ENCODE peak calls at places on chromosomes 4 and X, in four cellular contexts. V is K562, S is HepG2, U is GM12878. Q is an unnamed sample.
A peak's percentile ranks its signal among the peaks of the same experiment; 100 is the strongest.

GRCh38 chrX:41491267-41492004 is 44.3 kb downstream of the NYX start:
- DNase-seq in V (no peak), S (no peak), U (no peak), Q (no peak)

GRCh38 chrX:25004485-25005032 is 11.2 kb downstream of the ARX start:
- DNase-seq in S (no peak), V (no peak), U (no peak), Q (no peak)

GRCh38 chr4:177117256-177117655 is 192.4 kb upstream of the NEIL3 start:
- DNase-seq in U (no peak), V (no peak), S (no peak), Q (peak; percentile 11)

GRCh38 chr4:173074501-173074946 is 94.1 kb upstream of the GALNT7 start:
- DNase-seq in S (no peak), U (no peak), V (no peak), Q (peak; percentile 55)

GRCh38 chr4:186935881-186936280 is 212.2 kb upstream of the FAT1 start:
- DNase-seq in S (no peak), V (no peak), U (no peak), Q (no peak)

GRCh38 chr4:112706840-112707207 is 69.9 kb downstream of the LARP7 start:
- DNase-seq in U (no peak), S (no peak), V (no peak), Q (no peak)

GRCh38 chr4:186902361-186902760 is 178.7 kb upstream of the FAT1 start:
- DNase-seq in V (no peak), S (no peak), U (no peak), Q (no peak)

GRCh38 chr4:174198396-174199179 is 84.9 kb downstream of the FBXO8 start:
- DNase-seq in U (no peak), V (peak; percentile 63), S (no peak), Q (no peak)

GRCh38 chrX:12460929-12461328 is 322.7 kb downstream of the FRMPD4 start:
- DNase-seq in V (no peak), S (no peak), U (no peak), Q (no peak)
- TF ChIP-seq ATF3 in V (no peak), S (no peak), U (no peak), Q (no peak)

GRCh38 chr4:167885071-167885470 is 207.3 kb upstream of the ANXA10 start:
- DNase-seq in S (no peak), U (no peak), V (no peak), Q (no peak)
- TF ChIP-seq ATF2 in S (no peak), U (no peak), V (no peak), Q (no peak)

DNA sequence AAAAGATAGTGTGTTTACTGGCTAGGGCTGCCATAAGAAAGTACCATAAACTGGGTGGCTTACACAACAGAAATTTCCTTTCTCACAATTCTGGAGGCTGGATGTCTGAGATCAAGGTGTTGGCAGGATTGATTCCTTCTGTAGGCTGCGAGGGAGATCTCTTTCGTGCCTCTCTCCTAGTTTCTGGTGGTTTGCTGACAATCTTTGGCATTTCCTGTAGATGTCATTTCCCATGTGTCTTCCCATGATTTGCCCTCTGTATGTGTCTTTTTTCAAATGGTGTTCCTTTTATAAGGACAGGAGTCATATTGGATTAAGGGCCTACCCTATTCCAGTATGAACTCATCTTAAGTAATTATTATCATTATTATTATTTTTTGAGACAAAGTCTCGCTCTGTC is 27.9 kb upstream of the LCORL start:
- DNase-seq in V (no peak), U (no peak), S (no peak), Q (no peak)
- TF ChIP-seq TCF7 in V (no peak), U (no peak), S (no peak), Q (no peak)

GRCh38 chrX:23012162-23012561 is 12.4 kb downstream of the DDX53 start:
- DNase-seq in V (no peak), U (no peak), S (no peak), Q (no peak)
- TF ChIP-seq ATF3 in V (no peak), U (no peak), S (no peak), Q (no peak)

GRCh38 chrX:136260801-136261200 is 9.6 kb upstream of the MAP7D3 start:
- DNase-seq in V (no peak), S (no peak), U (no peak), Q (no peak)
- TF ChIP-seq ATF2 in V (no peak), S (no peak), U (no peak), Q (no peak)

GRCh38 chrX:82677281-82677680 is 830.8 kb upstream of the POU3F4 start:
- DNase-seq in V (no peak), S (no peak), U (no peak), Q (no peak)

GRCh38 chrX:82676386-82676785 is 831.7 kb upstream of the POU3F4 start:
- DNase-seq in S (no peak), U (no peak), V (no peak), Q (no peak)
- TF ChIP-seq TCF7 in S (no peak), U (no peak), V (no peak), Q (no peak)

GRCh38 chr4:11949355-11949754 is 520.7 kb upstream of the HS3ST1 start:
- DNase-seq in S (no peak), U (no peak), V (no peak), Q (no peak)

GRCh38 chr4:11954093-11954492 is 525.4 kb upstream of the HS3ST1 start:
- DNase-seq in S (no peak), U (no peak), V (no peak), Q (no peak)
- TF ChIP-seq ATF3 in S (no peak), U (no peak), V (no peak), Q (no peak)

GRCh38 chr4:107853444-107854325 is 29.0 kb downstream of the SGMS2 start:
- DNase-seq in V (no peak), U (no peak), S (no peak), Q (no peak)
- TF ChIP-seq ATF2 in V (no peak), U (no peak), S (no peak), Q (no peak)

GRCh38 chr4:23766334-23766733 is 123.5 kb downstream of the PPARGC1A start:
- DNase-seq in V (no peak), S (peak; percentile 3), U (no peak), Q (no peak)

GRCh38 chr4:23773884-23774636 is 115.8 kb downstream of the PPARGC1A start:
- DNase-seq in V (no peak), U (no peak), S (no peak), Q (no peak)

GRCh38 chr4:23763559-23763958 is 126.3 kb downstream of the PPARGC1A start:
- DNase-seq in U (no peak), V (no peak), S (peak; percentile 55), Q (no peak)

GRCh38 chr4:23770011-23770410 is 119.8 kb downstream of the PPARGC1A start:
- DNase-seq in U (no peak), S (no peak), V (no peak), Q (no peak)

GRCh38 chr4:23768541-23768940 is 121.3 kb downstream of the PPARGC1A start:
- DNase-seq in S (no peak), V (no peak), U (no peak), Q (no peak)
- TF ChIP-seq TCF7 in S (no peak), V (no peak), U (no peak), Q (no peak)

DNA sequence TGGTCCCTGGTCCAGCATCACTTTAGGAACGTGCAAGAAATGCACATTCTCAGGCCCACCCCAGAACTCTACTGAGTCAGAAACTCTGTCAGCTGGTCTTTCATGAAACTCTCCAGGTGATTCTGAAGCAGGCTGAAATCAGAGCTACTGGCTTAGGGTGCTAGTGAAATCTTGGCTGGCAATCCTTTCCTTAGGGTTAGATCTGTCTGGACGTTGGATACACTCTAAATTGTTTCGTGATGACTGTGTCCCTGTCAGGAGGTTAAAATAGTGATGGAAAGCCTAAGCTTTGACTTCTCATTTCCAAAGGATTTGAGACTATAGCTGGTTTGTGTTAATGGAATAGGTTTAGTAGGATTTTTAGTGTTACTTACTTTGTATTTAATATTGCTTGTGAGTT is 99.1 kb downstream of the ARHGAP10 start:
- DNase-seq in S (no peak), V (no peak), U (no peak), Q (no peak)
- TF ChIP-seq ATF3 in S (no peak), V (no peak), U (no peak), Q (no peak)